ENCODE peak calls at places on chromosomes 12 and 14, in seven cellular contexts. M is Calu3; H is substantia nigra; J is stimulated activated CD8-positive, alpha-beta memory T cell treated with anti-CD3 and anti-CD28 coated beads, Interleukin-15, amount 100 ng/mL, for 24 hours; T is NB4; U is lower lobe of right lung; X is hypothalamus. K is an unnamed sample.

GRCh38 chr14:35205737-35206136 is 83.4 kb downstream of the PRORP start:
- DNase-seq in M (no peak), H (no peak), J (no peak), T (no peak), U (no peak), X (no peak), K (no peak)

GRCh38 chr12:103279444-103279843 is 216.3 kb downstream of the C12orf42 start:
- DNase-seq in M (no peak), H (no peak), J (no peak), T (no peak), U (no peak), X (no peak), K (peak; percentile 29)

GRCh38 chr12:114218136-114218535 is 187.8 kb downstream of the TBX5 start:
- DNase-seq in M (no peak), H (no peak), J (no peak), T (no peak), U (no peak), X (no peak), K (no peak)

GRCh38 chr14:38189930-38190726 is 17.6 kb upstream of the SSTR1 start:
- DNase-seq in M (no peak), H (no peak), J (no peak), T (no peak), U (no peak), X (no peak), K (no peak)

GRCh38 chr12:53229454-53229853 is 2.6 kb downstream of the RARG start:
- DNase-seq in M (no peak), H (no peak), J (no peak), T (no peak), U (peak; percentile 33), X (no peak), K (no peak)

GRCh38 chr12:68932701-68933563 is at the start of gene CPM:
- DNase-seq in M (peak; percentile 84), H (peak; percentile 37), J (peak; percentile 44), T (peak; percentile 66), U (peak; percentile 91), X (peak; percentile 55), K (peak; percentile 21)

GRCh38 chr12:110165540-110166159 is 41.5 kb downstream of the IFT81 start:
- DNase-seq in M (no peak), H (no peak), J (no peak), T (no peak), U (no peak), X (no peak), K (no peak)

GRCh38 chr14:90677484-90678045 is 138.7 kb downstream of the TTC7B start:
- DNase-seq in M (no peak), H (no peak), J (no peak), T (peak; percentile 34), U (no peak), X (no peak), K (no peak)

GRCh38 chr14:29548948-29549370 is 378.7 kb downstream of the PRKD1 start:
- DNase-seq in M (peak; percentile 8), H (no peak), J (no peak), T (peak; percentile 50), U (no peak), X (no peak), K (peak; percentile 75)

GRCh38 chr12:127263621-127264020 is 1003.3 kb upstream of the TMEM132C start:
- DNase-seq in M (no peak), H (no peak), J (no peak), T (no peak), U (no peak), X (no peak), K (no peak)

GRCh38 chr12:122126713-122127597 is 47.1 kb downstream of the IL31 start:
- DNase-seq in M (peak; percentile 34), H (no peak), J (no peak), T (no peak), U (peak; percentile 26), X (no peak), K (no peak)

GRCh38 chr12:52399756-52400155 is 6.4 kb downstream of the KRT82 start:
- DNase-seq in M (no peak), H (no peak), J (no peak), T (no peak), U (no peak), X (no peak), K (no peak)